ENCODE peak calls at places on chromosomes 12 and 14, in eight cellular contexts. I is activated T-helper 1 cell treated with anti-CD3 and anti-CD28 coated beads, Interleukin-12 subunit alpha, Interleukin-12 subunit beta, Interleukin-2, Interleukin-4 antibody, amounts not matched to agents 30 ng/mL and 10 ng/mL and 1 ng/mL, durations not matched to agents 14 hours and 24 hours and 36 hours; J is HS-27A; T is PC-9; B is breast epithelium; R is retina; E is SJCRH30; O is body of pancreas. V is an unnamed sample.

GRCh38 chr12:10638728-10639127 is 25.3 kb upstream of the MAGOHB start:
- DNase-seq in I (no peak), J (no peak), T (no peak), B (no peak), R (no peak), E (no peak), O (no peak), V (no peak)

GRCh38 chr14:89276424-89276975 is 140.5 kb downstream of the FOXN3 start:
- DNase-seq in I (peak), J (peak), T (no peak), B (no peak), R (no peak), E (no peak), O (no peak), V (no peak)

GRCh38 chr14:99314623-99315022 is 42.6 kb upstream of the BCL11B start:
- DNase-seq in I (no peak), J (no peak), T (no peak), B (no peak), R (no peak), E (no peak), O (no peak), V (no peak)

GRCh38 chr14:78989246-78989645 is 819.1 kb downstream of the NRXN3 start:
- DNase-seq in I (no peak), J (no peak), T (no peak), B (no peak), R (no peak), E (no peak), O (no peak), V (no peak)

GRCh38 chr14:36450550-36450949 is 69.5 kb downstream of the NKX2-1 start:
- DNase-seq in I (no peak), J (peak), T (no peak), B (no peak), R (no peak), E (peak), O (no peak), V (no peak)

GRCh38 chr12:131105736-131106356 is 152.1 kb downstream of the ADGRD1 start:
- DNase-seq in I (no peak), J (no peak), T (no peak), B (peak), R (no peak), E (peak), O (peak), V (no peak)

GRCh38 chr12:52794479-52795331 is 1.2 kb downstream of the KRT3 start:
- DNase-seq in I (no peak), J (no peak), T (no peak), B (no peak), R (no peak), E (no peak), O (no peak), V (no peak)

GRCh38 chr14:80764921-80765507 is 176.5 kb downstream of the CEP128 start:
- DNase-seq in I (no peak), J (no peak), T (no peak), B (no peak), R (no peak), E (no peak), O (no peak), V (no peak)

GRCh38 chr12:9869307-9870161 is at the start of gene CLEC2B:
- DNase-seq in I (peak), J (no peak), T (peak), B (no peak), R (peak), E (no peak), O (no peak), V (no peak)

GRCh38 chr12:82357845-82358199 is 365 bp downstream of the CCDC59 start:
- DNase-seq in I (no peak), J (no peak), T (no peak), B (no peak), R (no peak), E (no peak), O (no peak), V (no peak)

GRCh38 chr12:85805654-85806053 is 30.6 kb downstream of the RASSF9 start:
- DNase-seq in I (no peak), J (no peak), T (no peak), B (no peak), R (no peak), E (no peak), O (no peak), V (no peak)

GRCh38 chr12:113259499-113259953 is 38.3 kb downstream of the TPCN1 start:
- DNase-seq in I (no peak), J (no peak), T (no peak), B (peak), R (peak), E (peak), O (peak), V (peak)

GRCh38 chr12:132279184-132279889 is 50.1 kb downstream of the GALNT9 start:
- DNase-seq in I (no peak), J (no peak), T (no peak), B (no peak), R (no peak), E (no peak), O (no peak), V (peak)

GRCh38 chr12:105480162-105480561 is 149.7 kb downstream of the C12orf75 start:
- DNase-seq in I (no peak), J (no peak), T (no peak), B (no peak), R (no peak), E (no peak), O (no peak), V (no peak)

GRCh38 chr14:79896009-79896408 is 315.3 kb downstream of the DIO2 start:
- DNase-seq in I (no peak), J (no peak), T (no peak), B (no peak), R (no peak), E (no peak), O (no peak), V (no peak)

GRCh38 chr12:40104461-40105264 is 1.2 kb downstream of the SLC2A13 start:
- DNase-seq in I (no peak), J (no peak), T (no peak), B (peak), R (no peak), E (no peak), O (peak), V (no peak)

GRCh38 chr12:131468206-131468605 is 242.7 kb upstream of the SFSWAP start:
- DNase-seq in I (no peak), J (no peak), T (no peak), B (no peak), R (no peak), E (no peak), O (no peak), V (no peak)

GRCh38 chr14:25034803-25035681 is 14.9 kb downstream of the STXBP6 start:
- DNase-seq in I (no peak), J (no peak), T (no peak), B (no peak), R (no peak), E (peak), O (no peak), V (no peak)

GRCh38 chr12:31228811-31229792 is 96.8 kb downstream of the SINHCAF start:
- DNase-seq in I (no peak), J (no peak), T (no peak), B (no peak), R (no peak), E (no peak), O (peak), V (peak)

GRCh38 chr12:131783915-131784541 is 44.2 kb upstream of the MMP17 start:
- DNase-seq in I (no peak), J (peak), T (peak), B (no peak), R (no peak), E (peak), O (no peak), V (no peak)

GRCh38 chr14:105472496-105472991 is 2.1 kb upstream of the CRIP2 start:
- DNase-seq in I (no peak), J (no peak), T (peak), B (no peak), R (no peak), E (no peak), O (peak), V (no peak)

GRCh38 chr14:34220921-34221320 is 241.1 kb downstream of the SPTSSA start:
- DNase-seq in I (no peak), J (no peak), T (no peak), B (no peak), R (peak), E (peak), O (no peak), V (no peak)

GRCh38 chr14:99425272-99425681 is 55.4 kb downstream of the SETD3 start:
- DNase-seq in I (no peak), J (no peak), T (no peak), B (no peak), R (peak), E (peak), O (peak), V (peak)

GRCh38 chr14:91906374-91906773 is 39.0 kb upstream of the TC2N start:
- DNase-seq in I (no peak), J (no peak), T (no peak), B (no peak), R (no peak), E (no peak), O (no peak), V (no peak)

GRCh38 chr12:94644622-94645021 is 5.7 kb downstream of the TMCC3 start:
- DNase-seq in I (no peak), J (peak), T (peak), B (no peak), R (no peak), E (peak), O (no peak), V (no peak)

GRCh38 chr14:35963209-35963608 is 137.1 kb downstream of the BRMS1L start:
- DNase-seq in I (no peak), J (no peak), T (no peak), B (no peak), R (no peak), E (peak), O (no peak), V (no peak)

GRCh38 chr14:43539210-43539609 is 967.9 kb downstream of the FSCB start:
- DNase-seq in I (no peak), J (no peak), T (peak), B (no peak), R (no peak), E (peak), O (peak), V (peak)

GRCh38 chr14:22922294-22922693 is 3.3 kb upstream of the RBM23 start:
- DNase-seq in I (no peak), J (no peak), T (no peak), B (no peak), R (no peak), E (no peak), O (no peak), V (no peak)

GRCh38 chr14:64953310-64953654 is 10.7 kb upstream of the GPX2 start:
- DNase-seq in I (no peak), J (no peak), T (no peak), B (no peak), R (no peak), E (no peak), O (no peak), V (no peak)

GRCh38 chr12:77940011-77940423 is 109.3 kb downstream of the NAV3 start:
- DNase-seq in I (no peak), J (no peak), T (peak), B (no peak), R (no peak), E (peak), O (no peak), V (no peak)

GRCh38 chr14:32472081-32472480 is 143.0 kb downstream of the AKAP6 start:
- DNase-seq in I (no peak), J (no peak), T (no peak), B (no peak), R (peak), E (peak), O (no peak), V (no peak)

GRCh38 chr14:68507544-68508081 is 285.3 kb downstream of the ZFP36L1 start:
- DNase-seq in I (no peak), J (no peak), T (no peak), B (no peak), R (no peak), E (no peak), O (peak), V (no peak)

GRCh38 chr14:87529081-87529480 is 463.9 kb downstream of the GALC start:
- DNase-seq in I (no peak), J (no peak), T (no peak), B (no peak), R (no peak), E (no peak), O (no peak), V (no peak)

GRCh38 chr14:70995671-70996070 is 88.4 kb downstream of the PCNX1 start:
- DNase-seq in I (no peak), J (no peak), T (no peak), B (no peak), R (no peak), E (no peak), O (no peak), V (no peak)